ENCODE peak calls at places on chromosome 2, in four cellular contexts. U is activated CD4-positive, alpha-beta T cell treated with anti-CD3 and anti-CD28 coated beads for 4 hours; V is NCI-H460; X is cerebellum. S is an unnamed sample.

GRCh38 chr2:145598434-145598833 is 1078.5 kb upstream of the ZEB2 start:
- DNase-seq in U (no peak), V (no peak), X (no peak), S (peak)

GRCh38 chr2:234091883-234092282 is 41.4 kb downstream of the SPP2 start:
- DNase-seq in U (no peak), V (no peak), X (no peak), S (peak)

GRCh38 chr2:236813806-236814205 is 244.2 kb downstream of the ACKR3 start:
- DNase-seq in U (no peak), V (no peak), X (no peak), S (no peak)

GRCh38 chr2:195326537-195326936 is 330.5 kb upstream of the SLC39A10 start:
- DNase-seq in U (no peak), V (no peak), X (no peak), S (no peak)

GRCh38 chr2:197852127-197852526 is 47.7 kb downstream of the PLCL1 start:
- DNase-seq in U (no peak), V (no peak), X (no peak), S (peak)

GRCh38 chr2:237306083-237306786 is 107.7 kb downstream of the COL6A3 start:
- DNase-seq in U (no peak), V (no peak), X (no peak), S (no peak)

GRCh38 chr2:48347712-48348111 is 182.2 kb upstream of the STON1 start:
- DNase-seq in U (no peak), V (peak), X (no peak), S (peak)

GRCh38 chr2:52821631-52822030 is 946.0 kb upstream of the CHAC2 start:
- DNase-seq in U (no peak), V (peak), X (no peak), S (no peak)

GRCh38 chr2:239917957-239918481 is 107.1 kb downstream of the NDUFA10 start:
- DNase-seq in U (no peak), V (no peak), X (no peak), S (no peak)

GRCh38 chr2:84613082-84613481 is 96.8 kb downstream of the DNAH6 start:
- DNase-seq in U (no peak), V (no peak), X (no peak), S (no peak)